ENCODE peak calls at places on chromosomes 1 and 21, in four cellular contexts. V is fibroblast of mammary gland, S is NCI-H1092, D is iris pigment epithelial cell. I is an unnamed sample.

GRCh38 chr21:38958940-38959685 is 153.4 kb downstream of the ETS2 start:
- DNase-seq in D (peak), S (no peak), V (peak), I (peak)

GRCh38 chr21:45819478-45820170 is 161.9 kb upstream of the COL6A1 start:
- DNase-seq in V (peak), S (no peak), D (no peak), I (peak)

GRCh38 chr1:175597206-175597605 is 146.2 kb downstream of the TNR start:
- DNase-seq in V (no peak), S (no peak), D (no peak), I (no peak)

GRCh38 chr21:42433946-42434551 is 30.3 kb downstream of the UBASH3A start:
- DNase-seq in D (no peak), S (no peak), V (no peak), I (peak)

GRCh38 chr1:171983584-171983983 is 142.3 kb downstream of the DNM3 start:
- DNase-seq in V (peak), D (peak), S (no peak), I (peak)

GRCh38 chr1:10647414-10648170 is 148.9 kb downstream of the CASZ1 start:
- DNase-seq in S (no peak), D (no peak), V (no peak), I (no peak)

GRCh38 chr1:75970631-75971030 is 38.4 kb upstream of the ASB17 start:
- DNase-seq in S (no peak), V (no peak), D (peak), I (no peak)

GRCh38 chr1:23864801-23865542 is 3.1 kb downstream of the FUCA1 start:
- DNase-seq in S (no peak), V (no peak), D (no peak), I (no peak)

GRCh38 chr1:31669786-31670582 is 25.3 kb upstream of the PEF1 start:
- DNase-seq in V (peak), S (peak), D (peak), I (peak)

GRCh38 chr1:28642056-28642846 is 616 bp downstream of the TAF12 start:
- DNase-seq in S (no peak), D (peak), V (peak), I (no peak)

GRCh38 chr1:56235909-56236510 is 343.4 kb downstream of the PLPP3 start:
- DNase-seq in V (no peak), D (no peak), S (no peak), I (no peak)

GRCh38 chr21:44637018-44637850 is at the start of gene KRTAP10-10:
- DNase-seq in S (no peak), D (no peak), V (no peak), I (no peak)

GRCh38 chr1:2795926-2796325 is 5.6 kb downstream of the TTC34 start:
- DNase-seq in S (no peak), D (no peak), V (no peak), I (no peak)

GRCh38 chr1:2459757-2460156 is 16.3 kb upstream of the PLCH2 start:
- DNase-seq in S (no peak), D (peak), V (peak), I (no peak)

GRCh38 chr1:165257969-165258459 is 98.5 kb downstream of the LMX1A start:
- DNase-seq in D (peak), V (peak), S (peak), I (peak)

GRCh38 chr1:9996624-9997582 is at the start of gene RBP7:
- DNase-seq in D (no peak), V (no peak), S (no peak), I (no peak)

GRCh38 chr1:43383449-43383848 is 6.2 kb downstream of the MED8 start:
- DNase-seq in V (no peak), D (no peak), S (no peak), I (no peak)

GRCh38 chr1:9436258-9436657 is 103.0 kb upstream of the SLC25A33 start:
- DNase-seq in V (no peak), S (no peak), D (no peak), I (no peak)

GRCh38 chr1:93908394-93909145 is 660 bp downstream of the GCLM start:
- DNase-seq in S (no peak), V (no peak), D (peak), I (peak)

GRCh38 chr1:154856049-154856448 is 14.0 kb downstream of the KCNN3 start:
- DNase-seq in D (no peak), S (peak), V (no peak), I (no peak)